ENCODE peak calls at places on chromosomes 5 and 9, in seven cellular contexts. P is mesendoderm, T is neuronal stem cell, O is H9, U is H1, X is trophoblast cell, D is mesenchymal stem cell. J is an unnamed sample.

GRCh38 chr9:136807281-136808074 is at the start of gene RABL6:
- DNase-seq in P (peak; percentile 75), U (peak; percentile 86), T (peak; percentile 75), D (peak; percentile 71), X (peak; percentile 52), O (peak; percentile 65), J (peak; percentile 55)

GRCh38 chr9:124835026-124835501 is 18.2 kb upstream of the WDR38 start:
- DNase-seq in D (peak; percentile 81), U (no peak), P (no peak), O (no peak), T (no peak), X (no peak), J (peak; percentile 79)

GRCh38 chr5:98050583-98050982 is 722.9 kb upstream of the RGMB start:
- DNase-seq in T (no peak), P (peak; percentile 44), U (no peak), O (no peak), D (peak; percentile 26), X (no peak), J (peak; percentile 56)

GRCh38 chr9:117247271-117247670 is 167.6 kb downstream of the ASTN2 start:
- DNase-seq in U (no peak), D (peak; percentile 15), X (no peak), O (no peak), T (no peak), P (peak; percentile 55), J (no peak)

GRCh38 chr5:912356-913091 is 19.8 kb downstream of the TRIP13 start:
- DNase-seq in X (peak; percentile 85), P (peak; percentile 70), O (no peak), T (peak; percentile 63), D (peak; percentile 97), U (no peak), J (peak; percentile 96)

GRCh38 chr5:142098275-142098674 is 10.3 kb upstream of the NDFIP1 start:
- DNase-seq in T (no peak), X (no peak), O (no peak), P (no peak), U (no peak), D (no peak), J (no peak)

GRCh38 chr5:134171972-134172371 is 4.8 kb downstream of the SKP1 start:
- DNase-seq in D (no peak), U (no peak), X (no peak), T (no peak), P (no peak), O (no peak), J (no peak)

GRCh38 chr5:143308726-143309125 is 94.8 kb downstream of the NR3C1 start:
- DNase-seq in X (no peak), T (no peak), O (no peak), U (no peak), P (no peak), D (peak; percentile 33), J (peak; percentile 52)

GRCh38 chr9:120989065-120989464 is 61.0 kb downstream of the C5 start:
- DNase-seq in P (no peak), O (no peak), D (no peak), U (no peak), X (no peak), T (no peak), J (no peak)

DNA sequence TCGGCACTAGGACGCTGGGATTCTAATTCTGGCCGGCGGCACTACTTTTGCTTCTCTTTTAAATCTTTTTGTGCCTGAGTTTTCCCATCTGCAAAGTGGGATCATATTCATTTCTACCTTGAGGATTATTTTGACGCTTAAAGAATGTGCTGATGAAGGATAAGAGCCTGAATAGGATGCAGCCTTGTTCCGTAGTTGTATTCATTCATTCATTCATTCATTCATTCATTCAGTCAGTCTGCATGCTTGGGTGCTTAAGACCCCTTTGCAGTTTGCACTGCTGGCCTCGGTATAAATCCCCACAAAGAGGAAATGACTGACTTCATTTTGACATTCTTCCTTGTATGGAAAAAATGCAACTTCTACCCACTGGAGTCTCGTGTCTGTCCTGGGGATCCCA is 62.4 kb downstream of the PPARGC1B start:
- DNase-seq in D (no peak), U (no peak), T (no peak), P (no peak), X (no peak), O (no peak), J (no peak)
- H2BK120ac ChIP-seq in D (no peak overlapping the region), U (no peak overlapping the region), T (no peak overlapping the region), P (no peak overlapping the region), X (no peak overlapping the region), O (no peak overlapping the region), J (no peak overlapping the region)

GRCh38 chr5:68333649-68334549 is 118.3 kb downstream of the PIK3R1 start:
- DNase-seq in O (no peak), D (peak; percentile 82), P (no peak), X (no peak), T (no peak), U (no peak), J (peak; percentile 82)
- H2BK120ac ChIP-seq in O (no peak overlapping the region), D (no peak overlapping the region), P (no peak overlapping the region), X (no peak overlapping the region), T (no peak overlapping the region), U (no peak overlapping the region), J (no peak overlapping the region)

DNA sequence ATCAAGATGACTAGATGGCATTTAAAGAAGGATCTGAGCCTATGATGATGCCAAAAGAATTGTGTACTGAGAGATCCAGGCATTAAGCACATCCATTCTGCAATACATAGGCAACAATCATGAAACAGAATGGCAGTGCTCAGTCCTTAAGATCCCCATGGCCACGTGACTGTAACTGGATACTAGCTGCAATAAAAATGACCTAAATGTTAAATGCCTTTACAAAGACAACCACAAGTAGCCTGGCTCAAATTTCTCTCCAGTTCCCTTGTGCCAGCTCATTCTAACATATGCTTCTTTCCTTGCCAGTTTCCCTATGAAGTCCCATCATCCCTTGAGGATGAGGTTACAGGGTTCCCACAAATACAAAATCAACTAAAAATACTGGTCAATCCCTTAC is 148.3 kb upstream of the GHR start:
- DNase-seq in O (no peak), P (peak; percentile 16), U (no peak), T (no peak), D (no peak), X (no peak), J (no peak)
- H2BK120ac ChIP-seq in O (no peak overlapping the region), P (no peak overlapping the region), U (no peak overlapping the region), T (no peak overlapping the region), D (no peak overlapping the region), X (no peak overlapping the region), J (no peak overlapping the region)

DNA sequence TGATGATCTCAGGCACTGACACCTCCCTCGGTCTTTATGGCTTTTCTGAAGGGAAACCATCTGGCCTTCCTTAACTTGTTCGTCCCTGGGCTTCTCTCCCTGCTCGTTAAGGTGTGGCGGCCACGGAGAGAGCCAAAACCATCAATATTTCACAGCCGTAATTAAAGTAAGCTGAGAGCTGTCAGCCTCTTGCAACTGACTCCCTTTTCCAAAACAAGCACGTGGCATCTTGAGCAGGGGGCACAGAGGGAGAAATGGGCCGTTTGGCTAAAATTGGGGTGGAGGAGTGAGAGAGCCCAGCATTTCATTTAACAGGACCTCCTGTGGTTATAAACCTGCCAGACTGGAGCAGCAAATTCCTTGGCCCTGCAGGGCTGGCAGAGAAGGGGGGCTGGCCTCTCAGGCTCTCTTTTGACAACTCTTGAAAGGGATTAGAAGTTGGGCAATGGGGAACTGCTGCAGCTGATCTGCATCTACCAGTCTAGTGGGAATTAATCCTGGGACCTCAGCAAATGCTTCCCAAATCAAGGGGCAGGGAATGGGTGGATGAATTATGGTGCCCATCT is 7.3 kb upstream of the POU4F3 start:
- DNase-seq in T (no peak), U (peak; percentile 60), D (no peak), P (peak; percentile 62), X (no peak), O (peak; percentile 49), J (no peak)
- H2BK120ac ChIP-seq in T (no peak overlapping the region), U (no peak overlapping the region), D (no peak overlapping the region), P (no peak overlapping the region), X (no peak overlapping the region), O (no peak overlapping the region), J (no peak overlapping the region)

GRCh38 chr5:139641116-139642080 is 6.8 kb upstream of the CXXC5 start:
- DNase-seq in U (peak; percentile 50), T (no peak), X (no peak), D (no peak), P (no peak), O (no peak), J (no peak)
- H2BK120ac ChIP-seq in U (no peak overlapping the region), T (no peak overlapping the region), X (peak overlapping the region; percentile 48), D (no peak overlapping the region), P (no peak overlapping the region), O (no peak overlapping the region), J (no peak overlapping the region)

GRCh38 chr5:137365126-137365865 is 133.8 kb downstream of the SPOCK1 start:
- DNase-seq in X (no peak), D (no peak), O (no peak), U (no peak), T (no peak), P (no peak), J (no peak)
- H2BK120ac ChIP-seq in X (no peak overlapping the region), D (no peak overlapping the region), O (no peak overlapping the region), U (no peak overlapping the region), T (no peak overlapping the region), P (no peak overlapping the region), J (no peak overlapping the region)

GRCh38 chr9:86281577-86282076 is 711 bp downstream of the ISCA1 start:
- DNase-seq in D (no peak), O (peak; percentile 72), X (no peak), U (no peak), T (peak; percentile 60), P (peak; percentile 67), J (no peak)
- H2BK120ac ChIP-seq in D (no peak overlapping the region), O (no peak overlapping the region), X (peak overlapping the region; percentile 70), U (no peak overlapping the region), T (no peak overlapping the region), P (no peak overlapping the region), J (peak overlapping the region; percentile 70)

DNA sequence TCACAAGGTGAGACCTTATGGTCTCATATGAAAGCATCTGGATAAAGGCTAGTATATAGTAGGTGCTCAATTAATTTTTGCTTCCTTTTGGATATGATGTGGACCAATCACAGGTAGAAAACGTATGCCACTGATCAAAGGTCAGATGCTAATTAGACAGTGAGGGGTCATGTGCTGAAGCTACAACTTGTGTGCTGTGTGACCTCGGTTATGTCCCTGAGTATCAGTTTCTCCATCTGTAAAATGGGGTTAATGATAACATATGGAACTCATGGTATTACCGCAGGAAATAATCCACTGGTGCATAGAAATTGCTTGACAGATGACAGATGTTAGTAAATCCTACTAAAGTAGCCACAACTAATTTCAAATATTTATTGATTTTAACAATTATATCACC is 62.0 kb downstream of the PTPN3 start:
- DNase-seq in O (no peak), U (no peak), P (no peak), D (no peak), X (no peak), T (no peak), J (no peak)
- H2BK120ac ChIP-seq in O (no peak overlapping the region), U (no peak overlapping the region), P (no peak overlapping the region), D (no peak overlapping the region), X (no peak overlapping the region), T (no peak overlapping the region), J (no peak overlapping the region)

DNA sequence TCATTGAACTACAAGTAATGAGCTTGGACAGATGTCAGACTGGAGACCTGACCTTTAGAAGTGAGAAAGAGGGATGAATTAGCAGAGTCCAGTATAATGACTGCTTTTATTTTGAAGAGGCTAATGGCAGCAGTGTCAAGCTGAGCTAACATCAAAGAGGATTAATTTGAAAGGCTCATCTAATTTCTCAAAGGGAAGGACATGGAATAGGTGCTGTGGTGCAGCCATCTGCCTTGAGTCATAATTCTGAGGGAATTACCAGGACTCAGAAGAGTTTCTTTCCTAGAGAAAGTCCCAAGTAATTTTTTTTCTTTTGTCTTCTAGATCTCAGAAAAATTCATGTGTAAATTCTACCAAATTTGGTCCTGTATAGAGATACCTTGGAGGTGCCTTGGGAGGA is 57.7 kb downstream of the FAM81B start:
- DNase-seq in T (peak; percentile 4), P (no peak), O (no peak), D (no peak), U (no peak), X (no peak), J (no peak)
- H2BK120ac ChIP-seq in T (no peak overlapping the region), P (no peak overlapping the region), O (no peak overlapping the region), D (no peak overlapping the region), U (no peak overlapping the region), X (no peak overlapping the region), J (no peak overlapping the region)